ENCODE peak calls at places on chromosomes 12 and 14, in eight cellular contexts. I, C, A, O, U, E, K and X are unnamed samples.

GRCh38 chr12:104740668-104741067 is 217.4 kb downstream of the SLC41A2 start:
- DNase-seq in A (no peak), U (no peak), O (no peak), E (no peak), K (no peak), I (no peak), C (no peak), X (no peak)

GRCh38 chr12:106321139-106321850 is 18.8 kb downstream of the TCP11L2 start:
- DNase-seq in C (no peak), O (no peak), A (no peak), E (no peak), K (no peak), U (no peak), I (no peak), X (no peak)

GRCh38 chr14:70770490-70770889 is 38.8 kb downstream of the MAP3K9 start:
- DNase-seq in U (no peak), C (no peak), O (no peak), I (no peak), A (no peak), E (peak; percentile 86), K (no peak), X (no peak)

GRCh38 chr12:87813476-87814234 is 215.5 kb downstream of the C12orf50 start:
- DNase-seq in E (peak; percentile 64), C (no peak), U (peak; percentile 91), O (no peak), I (no peak), K (no peak), A (no peak), X (no peak)

GRCh38 chr12:8779281-8779680 is 43.1 kb upstream of the A2ML1 start:
- DNase-seq in A (peak; percentile 43), C (no peak), O (no peak), I (no peak), E (no peak), K (no peak), U (no peak), X (no peak)

GRCh38 chr12:77362871-77363270 is 297.5 kb upstream of the E2F7 start:
- DNase-seq in E (no peak), A (no peak), K (no peak), I (no peak), U (no peak), O (no peak), C (no peak), X (no peak)

GRCh38 chr12:76883826-76884225 is 5.0 kb upstream of the CSRP2 start:
- DNase-seq in E (no peak), A (peak; percentile 36), C (no peak), I (no peak), O (no peak), K (peak; percentile 26), U (peak; percentile 65), X (peak; percentile 54)

GRCh38 chr14:89185919-89186849 is 230.8 kb downstream of the FOXN3 start:
- DNase-seq in O (no peak), E (peak; percentile 97), K (peak; percentile 32), A (peak; percentile 61), U (peak; percentile 77), C (peak; percentile 68), I (no peak), X (no peak)

GRCh38 chr14:78921856-78922255 is 751.7 kb downstream of the NRXN3 start:
- DNase-seq in K (no peak), I (no peak), C (no peak), U (peak; percentile 83), O (peak; percentile 82), E (peak; percentile 28), A (no peak), X (no peak)

GRCh38 chr14:36515105-36515593 is 4.9 kb downstream of the NKX2-1 start:
- DNase-seq in I (no peak), K (no peak), C (no peak), A (no peak), U (no peak), O (no peak), E (no peak), X (no peak)

GRCh38 chr12:130577348-130577747 is 138.8 kb downstream of the RIMBP2 start:
- DNase-seq in E (no peak), I (no peak), U (no peak), C (no peak), O (no peak), A (no peak), K (no peak), X (no peak)

GRCh38 chr14:64572721-64573508 is 23.2 kb downstream of the PPP1R36 start:
- DNase-seq in O (peak; percentile 17), C (no peak), U (peak; percentile 36), I (no peak), A (no peak), E (no peak), K (no peak), X (no peak)

GRCh38 chr14:101192661-101193000 is 289.1 kb upstream of the RTL1 start:
- DNase-seq in C (no peak), O (no peak), A (no peak), U (no peak), I (no peak), K (no peak), E (no peak), X (no peak)

GRCh38 chr12:96310067-96310466 is 90.2 kb downstream of the CDK17 start:
- DNase-seq in O (no peak), U (no peak), C (no peak), A (no peak), I (no peak), K (no peak), E (no peak), X (no peak)

GRCh38 chr14:34018564-34019244 is 67.8 kb upstream of the EGLN3 start:
- DNase-seq in C (no peak), K (peak; percentile 59), A (no peak), E (no peak), O (no peak), U (no peak), I (no peak), X (no peak)

GRCh38 chr14:68877993-68878575 is 85.2 kb upstream of the ZFP36L1 start:
- DNase-seq in C (no peak), A (no peak), K (no peak), U (no peak), O (no peak), E (no peak), I (no peak), X (no peak)

GRCh38 chr14:68879321-68879781 is 86.5 kb upstream of the ZFP36L1 start:
- DNase-seq in K (no peak), I (no peak), E (no peak), U (no peak), C (no peak), O (no peak), A (no peak), X (no peak)

GRCh38 chr14:68874746-68875155 is 81.9 kb upstream of the ZFP36L1 start:
- DNase-seq in I (no peak), O (no peak), E (no peak), U (no peak), K (no peak), C (no peak), A (no peak), X (no peak)

GRCh38 chr14:68878908-68879307 is 86.0 kb upstream of the ZFP36L1 start:
- DNase-seq in C (no peak), I (no peak), O (no peak), K (no peak), E (no peak), U (no peak), A (no peak), X (no peak)

GRCh38 chr14:68876976-68877375 is 84.1 kb upstream of the ZFP36L1 start:
- DNase-seq in E (no peak), O (no peak), K (no peak), U (no peak), A (no peak), C (no peak), I (no peak), X (no peak)
- H3K36me3 ChIP-seq in E (peaks cover 94% of the 10 kb centered on the region), O (peaks cover 37% of the 10 kb centered on the region), K (no peaks in the 10 kb centered on the region), U (peaks cover 94% of the 10 kb centered on the region), A (peaks cover 95% of the 10 kb centered on the region), C (no peaks in the 10 kb centered on the region), I (peaks cover 28% of the 10 kb centered on the region), X (peaks cover 15% of the 10 kb centered on the region)

DNA sequence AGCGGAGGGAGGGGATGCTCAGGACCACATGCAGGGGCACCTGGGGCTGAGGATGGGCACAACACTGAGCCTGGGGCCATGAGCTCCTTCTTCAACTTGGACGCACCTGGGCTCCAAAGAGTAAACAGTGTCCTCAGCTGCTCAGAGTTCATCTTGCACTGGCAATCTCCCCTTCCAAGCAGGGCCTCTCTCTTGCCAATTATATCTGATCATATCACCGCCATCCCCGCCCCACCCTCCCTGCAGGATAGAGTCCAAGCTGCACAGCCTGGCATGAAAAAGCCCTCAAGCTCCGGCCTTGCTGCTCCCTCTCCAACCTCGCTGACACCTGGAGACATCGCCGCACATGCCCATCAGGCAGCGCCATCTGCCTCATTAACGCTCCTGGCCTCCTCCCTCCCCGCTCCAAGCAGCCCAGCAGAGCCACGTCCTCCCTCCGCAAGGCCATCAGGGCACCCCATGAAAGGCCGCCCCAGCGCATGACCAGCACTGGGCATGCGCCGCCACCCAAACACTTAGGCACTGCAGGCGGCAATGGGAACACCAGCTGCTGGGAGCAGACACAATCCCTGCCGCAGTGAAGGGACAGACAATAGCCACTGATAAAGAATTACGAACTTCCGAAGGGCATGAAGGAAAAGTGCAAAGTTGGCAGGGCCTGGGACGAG is 88.8 kb downstream of the CHGA start:
- DNase-seq in C (no peak), U (no peak), E (no peak), A (no peak), I (no peak), K (no peak), O (no peak), X (no peak)
- H3K27ac ChIP-seq in C (no peak overlapping the region), U (no peak overlapping the region), E (no peak overlapping the region), A (no peak overlapping the region), I (no peak overlapping the region), K (peak overlapping the region; percentile 74), O (no peak overlapping the region), X (no peak overlapping the region)

DNA sequence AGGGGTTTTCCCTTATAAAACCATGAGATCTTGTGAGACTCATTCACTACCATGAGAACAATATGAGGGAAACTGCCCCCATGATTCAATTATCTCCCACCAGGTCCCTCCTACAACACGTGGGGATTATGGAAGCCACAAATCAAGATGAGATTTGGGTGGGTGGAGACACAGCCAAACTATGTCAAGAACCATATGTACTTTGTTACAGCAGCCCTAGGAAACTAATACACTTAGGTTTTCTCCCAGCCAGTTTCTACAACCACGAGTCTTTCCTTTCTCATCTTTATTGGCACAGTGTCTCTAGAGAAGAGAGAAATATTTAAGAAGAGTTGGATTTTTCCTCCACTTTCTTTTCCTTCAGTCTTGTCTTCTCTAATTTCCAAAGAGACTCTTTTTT is 72.5 kb downstream of the BTG1 start:
- DNase-seq in E (no peak), A (no peak), I (no peak), U (no peak), O (no peak), K (no peak), C (no peak), X (no peak)
- H3K4me1 ChIP-seq in E (peaks cover 14% of the 10 kb centered on the region), A (no peaks in the 10 kb centered on the region), I (peaks cover 20% of the 10 kb centered on the region), U (peaks cover 29% of the 10 kb centered on the region), O (no peaks in the 10 kb centered on the region), K (no peaks in the 10 kb centered on the region), C (peaks cover 19% of the 10 kb centered on the region), X (no peaks in the 10 kb centered on the region)

GRCh38 chr12:121518656-121519055 is 62.2 kb downstream of the KDM2B start:
- DNase-seq in I (no peak), O (no peak), K (no peak), A (no peak), U (no peak), C (peak; percentile 19), E (no peak), X (no peak)
- H3K36me3 ChIP-seq in I (no peaks in the 10 kb centered on the region), O (peaks cover 3% of the 10 kb centered on the region), K (no peaks in the 10 kb centered on the region), A (peaks cover 37% of the 10 kb centered on the region), U (no peaks in the 10 kb centered on the region), C (no peaks in the 10 kb centered on the region), E (peaks cover 6% of the 10 kb centered on the region), X (no peaks in the 10 kb centered on the region)